ENCODE peak calls at places on chromosomes 7 and 10, in six cellular contexts. K is NAMALWA, X is AG04450, L is HEK293T, G is ACHN, Y is COR-L47. Z is an unnamed sample.

GRCh38 chr7:23357190-23358093 is 58.3 kb downstream of the MALSU1 start:
- DNase-seq in Y (peak; percentile 31), G (peak; percentile 65), K (peak; percentile 86), X (no peak), L (peak; percentile 22), Z (peak; percentile 37)

GRCh38 chr7:151012031-151012692 is 12.1 kb downstream of the ATG9B start:
- DNase-seq in X (no peak), G (no peak), Y (no peak), K (no peak), L (no peak), Z (no peak)

GRCh38 chr10:10589540-10589939 is 428.1 kb upstream of the CELF2 start:
- DNase-seq in L (no peak), X (peak; percentile 72), K (peak; percentile 5), Y (no peak), G (no peak), Z (no peak)

GRCh38 chr10:57977262-57977661 is 290.4 kb downstream of the IPMK start:
- DNase-seq in L (no peak), Y (no peak), G (no peak), K (no peak), X (no peak), Z (no peak)

GRCh38 chr10:127186846-127187245 is 9.5 kb downstream of the INSYN2A start:
- DNase-seq in L (no peak), K (no peak), G (no peak), Y (no peak), X (no peak), Z (no peak)

GRCh38 chr7:94907026-94907419 is 371 bp upstream of the PPP1R9A start:
- DNase-seq in Y (no peak), K (no peak), L (no peak), G (no peak), X (no peak), Z (no peak)

GRCh38 chr7:30281263-30281662 is 3.1 kb upstream of the ZNRF2 start:
- DNase-seq in L (no peak), G (no peak), K (no peak), Y (no peak), X (no peak), Z (no peak)

GRCh38 chr7:1454471-1455065 is 4.7 kb downstream of the MICALL2 start:
- DNase-seq in Y (no peak), X (no peak), K (no peak), L (no peak), G (no peak), Z (no peak)

GRCh38 chr7:44608916-44609648 is 2.7 kb downstream of the OGDH start:
- DNase-seq in X (no peak), Y (no peak), L (no peak), K (no peak), G (no peak), Z (no peak)

GRCh38 chr7:16260236-16260728 is 161.1 kb downstream of the CRPPA start:
- DNase-seq in L (no peak), Y (no peak), X (no peak), K (no peak), G (no peak), Z (no peak)

GRCh38 chr10:5524721-5525531 is at the start of gene CALML3:
- DNase-seq in Y (peak; percentile 15), G (no peak), X (no peak), L (no peak), K (no peak), Z (peak; percentile 98)

GRCh38 chr7:75716992-75717626 is 21.6 kb downstream of the HIP1 start:
- DNase-seq in K (no peak), L (no peak), Y (no peak), G (peak; percentile 27), X (no peak), Z (no peak)

GRCh38 chr7:139570119-139570518 is 46.6 kb downstream of the CLEC2L start:
- DNase-seq in K (no peak), X (no peak), G (no peak), L (no peak), Y (no peak), Z (no peak)

GRCh38 chr7:44310221-44310848 is 15.1 kb downstream of the CAMK2B start:
- DNase-seq in G (no peak), Y (no peak), X (no peak), K (no peak), L (no peak), Z (no peak)

GRCh38 chr10:14254368-14254767 is 76.4 kb downstream of the FRMD4A start:
- DNase-seq in X (no peak), Y (no peak), K (no peak), L (no peak), G (no peak), Z (no peak)

GRCh38 chr7:22127835-22128527 is 182.3 kb upstream of the CDCA7L start:
- DNase-seq in K (no peak), Y (no peak), G (no peak), X (no peak), L (no peak), Z (no peak)

GRCh38 chr10:113957013-113957412 is 86.7 kb upstream of the ADRB1 start:
- DNase-seq in L (no peak), K (no peak), Y (no peak), X (peak; percentile 80), G (no peak), Z (no peak)

GRCh38 chr10:80484243-80484642 is 30.1 kb downstream of the TSPAN14 start:
- DNase-seq in L (no peak), X (no peak), Y (no peak), K (no peak), G (no peak), Z (no peak)

GRCh38 chr7:117157121-117157870 is 165.6 kb downstream of the WNT2 start:
- DNase-seq in X (peak; percentile 59), Y (no peak), G (peak; percentile 89), L (no peak), K (no peak), Z (peak; percentile 53)

GRCh38 chr7:101245147-101245668 is 327 bp upstream of the FIS1 start:
- DNase-seq in Y (no peak), G (no peak), L (peak; percentile 93), K (no peak), X (no peak), Z (no peak)

GRCh38 chr7:156020566-156020965 is 208.3 kb upstream of the SHH start:
- DNase-seq in X (no peak), G (no peak), Y (no peak), L (no peak), K (no peak), Z (no peak)

GRCh38 chr7:40223451-40224112 is 88.8 kb downstream of the SUGCT start:
- DNase-seq in G (peak; percentile 10), L (no peak), K (no peak), Y (no peak), X (no peak), Z (no peak)

GRCh38 chr10:15585303-15585715 is 134.4 kb downstream of the ITGA8 start:
- DNase-seq in L (peak; percentile 84), G (peak; percentile 55), X (no peak), K (peak; percentile 76), Y (no peak), Z (peak; percentile 67)

GRCh38 chr7:57646901-57647246 is 196.9 kb downstream of the ZNF716 start:
- DNase-seq in Y (no peak), K (no peak), L (no peak), G (no peak), X (no peak), Z (peak; percentile 34)

GRCh38 chr10:4249841-4250496 is 465.0 kb upstream of the KLF6 start:
- DNase-seq in L (no peak), G (no peak), K (no peak), X (no peak), Y (no peak), Z (no peak)

Z was measured in RPMI8226.